ENCODE peak calls at places on chromosome 19, in four cellular contexts. B, S, L and C are unnamed samples.

GRCh38 chr19:4069331-4069959 is 2.7 kb upstream of the ZBTB7A start:
- DNase-seq in B (no peak), S (no peak), L (no peak), C (peak)

GRCh38 chr19:50563597-50563996 is 4.6 kb downstream of the LRRC4B start:
- DNase-seq in S (no peak), L (no peak), B (no peak), C (no peak)

GRCh38 chr19:5339950-5340636 is 519 bp downstream of the PTPRS start:
- DNase-seq in B (no peak), S (peak), L (no peak), C (no peak)

GRCh38 chr19:929523-930258 is 3.9 kb downstream of the ARID3A start:
- DNase-seq in B (no peak), S (no peak), L (no peak), C (no peak)

GRCh38 chr19:3006075-3006767 is 22.9 kb downstream of the TLE2 start:
- DNase-seq in S (no peak), L (no peak), B (no peak), C (no peak)

GRCh38 chr19:36849701-36850645 is 703 bp upstream of the ZNF345 start:
- DNase-seq in S (peak), L (peak), B (peak), C (peak)

GRCh38 chr19:4730740-4731171 is 7.1 kb upstream of the DPP9 start:
- DNase-seq in B (no peak), S (no peak), L (no peak), C (no peak)

GRCh38 chr19:55552620-55553019 is 7.3 kb upstream of the SBK3 start:
- DNase-seq in L (peak), S (no peak), B (no peak), C (no peak)

GRCh38 chr19:14333101-14333871 is 48.0 kb upstream of the ADGRE5 start:
- DNase-seq in B (peak), S (no peak), L (no peak), C (no peak)

GRCh38 chr19:4821265-4821664 is 10.2 kb downstream of the TICAM1 start:
- DNase-seq in S (no peak), L (no peak), B (no peak), C (no peak)

GRCh38 chr19:42313840-42314755 is 989 bp downstream of the TMEM145 start:
- DNase-seq in S (no peak), B (no peak), L (no peak), C (no peak)

GRCh38 chr19:42048992-42049391 is 21.0 kb downstream of the GRIK5 start:
- DNase-seq in S (no peak), B (no peak), L (no peak), C (no peak)

GRCh38 chr19:10505583-10506229 is 2.5 kb upstream of the KEAP1 start:
- DNase-seq in B (peak), S (peak), L (peak), C (peak)

GRCh38 chr19:38071647-38072046 is 152.4 kb downstream of the DPF1 start:
- DNase-seq in L (no peak), S (no peak), B (no peak), C (no peak)

DNA sequence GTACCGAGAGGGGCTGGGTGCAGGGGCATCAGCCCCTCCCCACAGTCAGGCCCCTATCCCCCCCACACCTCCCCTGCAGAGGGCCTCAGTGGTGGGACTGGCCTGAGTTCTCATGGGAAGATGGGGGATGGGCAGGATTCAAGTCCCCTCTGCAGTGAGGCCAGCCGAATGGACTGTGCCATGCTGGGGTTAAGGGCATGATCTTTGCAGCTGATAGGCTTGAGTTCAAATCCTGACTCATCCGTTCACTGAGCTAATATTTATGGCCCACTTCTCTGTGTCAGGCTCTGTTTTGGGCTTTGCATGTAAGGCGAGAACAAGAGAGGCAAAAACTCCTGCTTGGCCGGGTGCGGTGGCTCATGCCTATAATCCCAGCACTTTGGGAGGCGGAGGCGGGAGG is 20.6 kb downstream of the MARK4 start:
- DNase-seq in S (no peak), L (no peak), B (no peak), C (no peak)
- H3K4me3 ChIP-seq in S (no peak), L (no peak), B (no peak), C (no peak)

GRCh38 chr19:47228937-47229673 is 1.9 kb downstream of the BBC3 start:
- DNase-seq in L (peak), B (no peak), S (no peak), C (no peak)
- TF ChIP-seq POLR2A in L (no peak), B (no peak), S (no peak), C (no peak)

GRCh38 chr19:58278156-58279041 is at the start of gene ZNF8:
- DNase-seq in L (peak), S (peak), B (peak), C (peak)

GRCh38 chr19:58277197-58277596 is 1.6 kb upstream of the ZNF8 start:
- DNase-seq in S (no peak), B (no peak), L (no peak), C (no peak)

GRCh38 chr19:58279042-58279924 is 528 bp downstream of the ZNF8 start:
- DNase-seq in L (peak), B (peak), S (peak), C (no peak)

GRCh38 chr19:58279925-58280316 is 1.2 kb downstream of the ZNF8 start:
- DNase-seq in S (no peak), L (no peak), B (no peak), C (no peak)

GRCh38 chr19:58277748-58278147 is 1.0 kb upstream of the ZNF8 start:
- DNase-seq in S (no peak), L (no peak), B (no peak), C (no peak)
- H3K4me3 ChIP-seq in S (no peak), L (peak), B (peak), C (peak)

GRCh38 chr19:18853755-18854427 is 22.1 kb downstream of the UPF1 start:
- DNase-seq in L (no peak), B (no peak), S (no peak), C (peak)
- TF ChIP-seq POLR2A in L (no peak), B (no peak), S (no peak), C (no peak)

GRCh38 chr19:54208784-54209057 is 8.1 kb downstream of the RPS9 start:
- DNase-seq in S (no peak), L (no peak), B (no peak), C (no peak)

GRCh38 chr19:54209058-54209747 is 8.5 kb downstream of the RPS9 start:
- DNase-seq in L (no peak), B (no peak), S (no peak), C (peak)

GRCh38 chr19:54211214-54211613 is 10.6 kb downstream of the RPS9 start:
- DNase-seq in S (no peak), B (no peak), L (no peak), C (peak)

GRCh38 chr19:54207908-54208783 is 7.5 kb downstream of the RPS9 start:
- DNase-seq in S (peak), L (peak), B (peak), C (peak)

DNA sequence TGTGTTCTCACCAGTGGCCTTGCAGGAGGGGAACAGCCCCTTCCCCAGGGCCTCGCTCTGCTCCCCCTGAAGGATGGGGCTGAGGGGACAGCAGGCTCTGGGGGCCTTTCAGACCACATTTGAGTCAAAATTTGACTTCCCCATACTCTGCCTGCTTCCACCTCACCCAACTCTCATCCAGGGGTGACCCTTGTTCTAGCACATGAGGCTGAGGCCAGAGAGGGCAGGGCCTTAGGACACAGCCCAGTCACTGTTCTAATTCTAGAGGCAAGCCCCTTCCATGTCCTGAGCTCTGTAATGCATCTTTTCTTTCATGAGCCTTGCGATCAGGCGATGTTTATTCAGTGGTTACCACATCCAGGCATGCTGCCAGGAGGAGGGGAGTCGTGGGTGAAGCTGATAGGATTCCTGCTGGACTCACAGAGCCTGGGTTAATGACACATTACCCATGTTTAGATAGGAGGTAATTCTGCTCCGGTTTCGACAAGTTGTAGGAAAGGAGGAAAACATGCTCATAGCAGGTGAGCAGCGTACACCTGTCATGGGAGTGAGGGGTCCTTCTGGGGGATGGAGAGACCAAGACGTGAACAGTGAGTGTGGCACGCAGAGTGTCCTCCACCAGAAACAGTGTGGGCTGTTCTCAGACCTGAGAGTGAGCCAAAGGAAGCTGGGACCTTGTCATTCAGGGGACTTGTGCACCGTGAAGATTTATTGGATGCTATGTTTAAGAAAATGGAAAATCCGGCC is 9.3 kb downstream of the RPS9 start:
- DNase-seq in L (peak), B (peak), S (peak), C (no peak)
- H3K4me3 ChIP-seq in L (no peak), B (no peak), S (no peak), C (no peak)

GRCh38 chr19:47240561-47240960 is 9.6 kb upstream of the BBC3 start:
- DNase-seq in S (no peak), B (no peak), L (no peak), C (no peak)

GRCh38 chr19:47240996-47241918 is 10.3 kb upstream of the BBC3 start:
- DNase-seq in L (peak), B (peak), S (peak), C (peak)

GRCh38 chr19:47241919-47242644 is 11.1 kb upstream of the BBC3 start:
- DNase-seq in S (no peak), L (no peak), B (no peak), C (no peak)

GRCh38 chr19:47243364-47243775 is 12.4 kb upstream of the BBC3 start:
- DNase-seq in S (no peak), B (no peak), L (no peak), C (no peak)

GRCh38 chr19:47243776-47244547 is 12.4 kb upstream of the CCDC9 start:
- DNase-seq in L (peak), B (peak), S (peak), C (peak)
- TF ChIP-seq POLR2A in L (peak), B (no peak), S (no peak), C (no peak)

GRCh38 chr19:45515081-45515624 is 7.9 kb downstream of the VASP start:
- DNase-seq in B (no peak), S (no peak), L (no peak), C (peak)
- H3K4me3 ChIP-seq in B (no peak), S (no peak), L (no peak), C (peak)

GRCh38 chr19:48868196-48868886 is at the start of gene PLEKHA4:
- DNase-seq in S (no peak), B (peak), L (peak), C (no peak)
- TF ChIP-seq POLR2A in S (peak), B (no peak), L (peak), C (no peak)